ENCODE peak calls at places on chromosomes 2 and 18, in seven cellular contexts. F is HT1080; O is NCI-H510A; X is retina; V is stimulated activated CD4-positive, alpha-beta T cell treated with anti-CD3 and anti-CD28 coated beads, Interleukin-15, amount 100 ng/mL, for 1 hour; U is AG09309; J is NCI-H1694. Z is an unnamed sample.

GRCh38 chr18:27808678-27809077 is 368.3 kb downstream of the CDH2 start:
- DNase-seq in J (no peak), O (no peak), U (no peak), F (peak), X (no peak), V (no peak), Z (no peak)

GRCh38 chr2:23620841-23621341 is 235.9 kb downstream of the KLHL29 start:
- DNase-seq in X (peak), V (no peak), U (no peak), J (peak), O (no peak), F (no peak), Z (peak)

GRCh38 chr2:218282173-218282991 is 9.9 kb downstream of the TMBIM1 start:
- DNase-seq in V (no peak), X (no peak), O (no peak), U (no peak), F (no peak), J (no peak), Z (no peak)

GRCh38 chr2:138201326-138201725 is 237.1 kb downstream of the HNMT start:
- DNase-seq in J (no peak), U (no peak), X (no peak), V (no peak), O (no peak), F (no peak), Z (no peak)

GRCh38 chr2:127401757-127402695 is 14.3 kb upstream of the MAP3K2 start:
- DNase-seq in F (peak), V (no peak), J (no peak), X (no peak), O (no peak), U (no peak), Z (no peak)

GRCh38 chr18:11996190-11996754 is 15.0 kb downstream of the IMPA2 start:
- DNase-seq in V (no peak), X (no peak), U (no peak), F (no peak), J (no peak), O (no peak), Z (no peak)

GRCh38 chr2:231926761-231927565 is 767 bp upstream of the NPPC start:
- DNase-seq in J (no peak), U (no peak), F (no peak), O (peak), V (peak), X (no peak), Z (peak)

GRCh38 chr2:161030260-161031063 is 129.8 kb upstream of the TANK start:
- DNase-seq in V (no peak), U (peak), O (no peak), X (no peak), J (no peak), F (peak), Z (no peak)

GRCh38 chr2:98464772-98465310 is 20.2 kb downstream of the INPP4A start:
- DNase-seq in U (no peak), J (no peak), V (no peak), F (no peak), O (no peak), X (no peak), Z (no peak)

GRCh38 chr2:37232131-37232933 is 874 bp downstream of the NDUFAF7 start:
- DNase-seq in U (no peak), X (no peak), J (no peak), F (peak), O (no peak), V (peak), Z (peak)

GRCh38 chr2:42567389-42567788 is 1.0 kb upstream of the MTA3 start:
- DNase-seq in X (no peak), U (peak), F (no peak), O (no peak), J (no peak), V (no peak), Z (peak)

GRCh38 chr2:147449323-147450080 is 395.3 kb upstream of the ACVR2A start:
- DNase-seq in J (no peak), U (no peak), X (peak), O (no peak), V (no peak), F (no peak), Z (peak)

GRCh38 chr18:67300498-67300897 is 216.0 kb downstream of the DSEL start:
- DNase-seq in X (no peak), F (no peak), J (peak), V (no peak), U (no peak), O (no peak), Z (peak)

GRCh38 chr2:239272626-239273025 is 128.2 kb downstream of the HDAC4 start:
- DNase-seq in U (no peak), V (no peak), F (no peak), O (no peak), J (no peak), X (no peak), Z (no peak)

GRCh38 chr2:36451512-36451911 is 95.9 kb downstream of the CRIM1 start:
- DNase-seq in V (no peak), U (no peak), F (peak), J (no peak), X (no peak), O (no peak), Z (no peak)

GRCh38 chr18:28439870-28440269 is 262.9 kb upstream of the CDH2 start:
- DNase-seq in F (peak), X (no peak), J (peak), U (no peak), O (no peak), V (no peak), Z (no peak)

GRCh38 chr2:140506606-140507005 is 1624.2 kb downstream of the LRP1B start:
- DNase-seq in V (no peak), X (no peak), J (no peak), F (peak), O (no peak), U (peak), Z (no peak)

GRCh38 chr2:48009256-48009655 is 103.0 kb upstream of the FBXO11 start:
- DNase-seq in J (no peak), U (no peak), X (no peak), F (no peak), O (no peak), V (no peak), Z (no peak)

GRCh38 chr2:232444409-232445148 is 11.4 kb upstream of the ALPI start:
- DNase-seq in X (peak), O (no peak), J (peak), U (peak), F (peak), V (peak), Z (peak)

GRCh38 chr2:68091439-68092034 is 28.7 kb upstream of the C1D start:
- DNase-seq in U (no peak), J (no peak), O (no peak), F (no peak), V (no peak), X (no peak), Z (peak)

GRCh38 chr2:203775684-203776083 is 69.2 kb downstream of the CD28 start:
- DNase-seq in V (no peak), U (no peak), J (no peak), F (no peak), O (no peak), X (no peak), Z (no peak)

GRCh38 chr2:119240311-119241204 is 16.9 kb downstream of the STEAP3 start:
- DNase-seq in J (peak), X (no peak), O (peak), V (no peak), U (no peak), F (peak), Z (peak)

GRCh38 chr18:39960545-39960944 is 1994.5 kb upstream of the PIK3C3 start:
- DNase-seq in U (no peak), O (no peak), F (peak), J (no peak), V (no peak), X (no peak), Z (no peak)

GRCh38 chr2:57884281-57884680 is 162.3 kb upstream of the VRK2 start:
- DNase-seq in O (no peak), V (no peak), U (no peak), J (peak), X (no peak), F (no peak), Z (no peak)

GRCh38 chr2:242098445-242099128 is 229.1 kb downstream of the RTP5 start:
- DNase-seq in O (no peak), U (no peak), F (peak), X (no peak), V (no peak), J (no peak), Z (no peak)

GRCh38 chr2:241893265-241893664 is 23.7 kb downstream of the RTP5 start:
- DNase-seq in F (no peak), V (no peak), J (no peak), X (no peak), O (no peak), U (no peak), Z (no peak)

GRCh38 chr18:35582899-35583558 is 1.5 kb downstream of the GALNT1 start:
- DNase-seq in U (no peak), O (peak), F (no peak), X (peak), J (no peak), V (no peak), Z (peak)

GRCh38 chr18:9665311-9665710 is 42.8 kb upstream of the RAB31 start:
- DNase-seq in X (no peak), O (no peak), U (no peak), F (no peak), V (no peak), J (no peak), Z (peak)

GRCh38 chr2:185035906-185036305 is 437.6 kb downstream of the ZNF804A start:
- DNase-seq in V (no peak), X (no peak), U (no peak), F (no peak), O (no peak), J (no peak), Z (no peak)

GRCh38 chr2:185316383-185316782 is 422.2 kb upstream of the FSIP2 start:
- DNase-seq in O (no peak), V (no peak), X (no peak), U (no peak), F (no peak), J (no peak), Z (no peak)

GRCh38 chr18:76406791-76407190 is 88.3 kb downstream of the ZNF516 start:
- DNase-seq in J (no peak), F (no peak), X (no peak), O (no peak), V (no peak), U (no peak), Z (no peak)

GRCh38 chr18:57353940-57354461 is 1.6 kb downstream of the ST8SIA3 start:
- DNase-seq in O (peak), U (no peak), J (no peak), V (peak), F (no peak), X (peak), Z (peak)

GRCh38 chr2:231159306-231159705 is 34.5 kb upstream of the HTR2B start:
- DNase-seq in V (no peak), U (no peak), X (no peak), O (no peak), J (no peak), F (no peak), Z (no peak)